ENCODE peak calls at places on chromosome 1, in five cellular contexts. S, L, E, F and Q are unnamed samples.
A peak's percentile ranks its signal among the peaks of the same experiment; 100 is the strongest.

GRCh38 chr1:51583532-51583931 is 33.4 kb upstream of the OSBPL9 start:
- DNase-seq in F (peak; percentile 27), E (peak; percentile 92), L (no peak), S (no peak), Q (peak; percentile 60)

GRCh38 chr1:3599286-3599811 is 12.0 kb downstream of the MEGF6 start:
- DNase-seq in S (no peak), F (no peak), L (no peak), E (no peak), Q (no peak)

GRCh38 chr1:17561252-17561558 is 21.7 kb downstream of the ARHGEF10L start:
- DNase-seq in L (no peak), F (no peak), E (no peak), S (no peak), Q (no peak)

GRCh38 chr1:6108937-6109636 is 63.4 kb downstream of the KCNAB2 start:
- DNase-seq in S (no peak), F (no peak), E (no peak), L (peak; percentile 69), Q (no peak)

GRCh38 chr1:197466813-197467212 is 198.8 kb downstream of the CRB1 start:
- DNase-seq in S (no peak), F (no peak), E (no peak), L (no peak), Q (no peak)

GRCh38 chr1:171858701-171859100 is 17.4 kb downstream of the DNM3 start:
- DNase-seq in S (no peak), L (no peak), E (no peak), F (no peak), Q (no peak)

GRCh38 chr1:18922319-18922726 is 20.0 kb upstream of the ALDH4A1 start:
- DNase-seq in L (peak; percentile 57), F (peak; percentile 69), S (no peak), E (peak; percentile 97), Q (peak; percentile 70)

GRCh38 chr1:44031051-44031899 is at the start of gene SLC6A9:
- DNase-seq in F (peak; percentile 69), E (no peak), S (no peak), L (peak; percentile 47), Q (no peak)

GRCh38 chr1:2028870-2029560 is 9.9 kb downstream of the GABRD start:
- DNase-seq in F (no peak), S (no peak), E (no peak), L (no peak), Q (no peak)

GRCh38 chr1:42684139-42684538 is 1.9 kb downstream of the YBX1 start:
- DNase-seq in E (no peak), F (no peak), S (no peak), L (peak; percentile 42), Q (no peak)

GRCh38 chr1:27009601-27010197 is 3.0 kb downstream of the TENT5B start:
- DNase-seq in F (peak; percentile 73), S (no peak), L (peak; percentile 29), E (no peak), Q (no peak)

GRCh38 chr1:202588644-202589189 is 121.5 kb downstream of the SYT2 start:
- DNase-seq in L (no peak), S (no peak), F (no peak), E (no peak), Q (no peak)

GRCh38 chr1:47870480-47870879 is 126.7 kb downstream of the TRABD2B start:
- DNase-seq in L (no peak), F (no peak), S (no peak), E (no peak), Q (no peak)

GRCh38 chr1:172414331-172414730 is 6.2 kb upstream of the C1orf105 start:
- DNase-seq in F (no peak), S (no peak), E (no peak), L (no peak), Q (no peak)

GRCh38 chr1:63873751-63874150 is 99.9 kb downstream of the ROR1 start:
- DNase-seq in E (no peak), F (no peak), S (no peak), L (no peak), Q (no peak)

GRCh38 chr1:6041432-6042062 is 4.1 kb upstream of the KCNAB2 start:
- DNase-seq in F (peak; percentile 32), S (no peak), L (peak; percentile 19), E (no peak), Q (no peak)

GRCh38 chr1:38835230-38835827 is 24.2 kb downstream of the RRAGC start:
- DNase-seq in S (peak; percentile 60), E (no peak), L (peak; percentile 82), F (no peak), Q (no peak)

GRCh38 chr1:7386226-7387052 is 384.7 kb upstream of the VAMP3 start:
- DNase-seq in E (peak; percentile 89), F (peak; percentile 13), S (no peak), L (no peak), Q (no peak)

GRCh38 chr1:156615946-156616345 is 3.3 kb upstream of the HAPLN2 start:
- DNase-seq in L (no peak), S (no peak), E (no peak), F (no peak), Q (no peak)

GRCh38 chr1:154797175-154797574 is 72.9 kb downstream of the KCNN3 start:
- DNase-seq in F (no peak), S (no peak), L (no peak), E (no peak), Q (no peak)

GRCh38 chr1:43565600-43566360 is 35.1 kb downstream of the PTPRF start:
- DNase-seq in F (peak; percentile 55), L (no peak), E (no peak), S (no peak), Q (no peak)

GRCh38 chr1:119361205-119361604 is 7.4 kb upstream of the HAO2 start:
- DNase-seq in F (no peak), L (no peak), S (no peak), E (peak; percentile 26), Q (no peak)

GRCh38 chr1:2183937-2184334 is 10.6 kb downstream of the FAAP20 start:
- DNase-seq in L (no peak), F (no peak), E (no peak), S (no peak), Q (no peak)

GRCh38 chr1:20709868-20710267 is 7.9 kb downstream of the KIF17 start:
- DNase-seq in S (no peak), L (no peak), F (no peak), E (no peak), Q (no peak)

GRCh38 chr1:84573481-84573966 is 716 bp downstream of the CTBS start:
- DNase-seq in E (no peak), S (no peak), F (no peak), L (no peak), Q (no peak)

GRCh38 chr1:10540277-10541005 is 65.7 kb downstream of the PEX14 start:
- DNase-seq in L (no peak), E (no peak), F (no peak), S (no peak), Q (no peak)

DNA sequence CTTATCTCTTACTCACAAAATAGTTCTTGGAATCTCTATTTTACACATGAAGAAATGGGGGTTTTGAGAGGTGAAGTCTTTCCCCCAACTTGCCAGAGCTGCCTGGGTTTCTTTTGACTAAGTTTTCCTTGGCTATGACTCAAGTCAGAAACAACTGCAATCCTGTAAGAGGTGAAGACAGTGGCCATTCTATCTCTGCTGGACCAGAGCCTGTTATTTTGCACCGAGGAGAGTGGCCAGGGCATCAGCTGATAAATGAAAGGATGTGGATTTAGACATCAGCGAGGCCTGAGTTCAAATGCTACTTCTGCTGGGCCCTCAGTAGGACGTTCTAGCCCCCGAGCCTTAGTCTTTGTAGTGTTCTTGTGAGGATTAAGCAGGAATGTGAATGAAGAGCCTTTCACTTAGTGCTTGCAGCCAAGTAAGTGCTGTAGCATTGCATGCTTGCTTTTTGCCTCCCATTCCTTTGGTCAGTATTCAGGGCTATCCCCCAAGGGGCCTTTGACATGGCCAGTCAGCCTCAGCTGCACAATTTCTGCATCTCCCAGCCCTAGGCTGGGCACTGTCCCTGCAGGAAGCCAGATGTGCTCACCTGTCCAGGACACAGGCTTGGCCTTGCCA is 30.3 kb downstream of the SOX13 start:
- DNase-seq in F (no peak), L (no peak), S (no peak), E (no peak), Q (no peak)
- TF ChIP-seq EP300 in F (no peak), L (no peak), S (no peak), E (no peak), Q (no peak)

GRCh38 chr1:182601926-182602325 is 2.3 kb downstream of the RGS16 start:
- DNase-seq in E (no peak), S (no peak), L (no peak), F (no peak), Q (no peak)

GRCh38 chr1:182603646-182604127 is 502 bp downstream of the RGS16 start:
- DNase-seq in L (no peak), E (no peak), S (no peak), F (no peak), Q (no peak)

GRCh38 chr1:182604128-182604834 is at the start of gene RGS16:
- DNase-seq in E (peak; percentile 98), F (peak; percentile 96), S (peak; percentile 61), L (peak; percentile 76), Q (peak; percentile 91)

GRCh38 chr1:182601416-182601786 is 2.8 kb downstream of the RGS16 start:
- DNase-seq in F (peak; percentile 76), E (no peak), L (peak; percentile 82), S (peak; percentile 64), Q (peak; percentile 70)

GRCh38 chr1:182602945-182603645 is 1.1 kb downstream of the RGS16 start:
- DNase-seq in S (no peak), F (no peak), L (no peak), E (no peak), Q (no peak)
- TF ChIP-seq EP300 in S (no peak), F (no peak), L (no peak), E (no peak), Q (peak; percentile 38)

GRCh38 chr1:208185801-208186201 is 58.4 kb downstream of the PLXNA2 start:
- DNase-seq in E (no peak), S (no peak), L (no peak), F (no peak), Q (no peak)
- TF ChIP-seq EP300 in E (no peak), S (no peak), L (no peak), F (no peak), Q (no peak)

GRCh38 chr1:169062152-169062551 is 44.3 kb upstream of the ATP1B1 start:
- DNase-seq in F (no peak), L (no peak), E (peak; percentile 39), S (no peak), Q (no peak)

GRCh38 chr1:169060906-169061683 is 45.4 kb upstream of the ATP1B1 start:
- DNase-seq in S (no peak), L (no peak), E (peak; percentile 47), F (no peak), Q (no peak)

GRCh38 chr1:169059391-169059790 is 47.1 kb upstream of the ATP1B1 start:
- DNase-seq in F (no peak), L (no peak), S (no peak), E (peak; percentile 29), Q (no peak)

GRCh38 chr1:169064103-169064502 is 42.4 kb upstream of the ATP1B1 start:
- DNase-seq in E (peak; percentile 55), F (no peak), L (no peak), S (no peak), Q (no peak)

DNA sequence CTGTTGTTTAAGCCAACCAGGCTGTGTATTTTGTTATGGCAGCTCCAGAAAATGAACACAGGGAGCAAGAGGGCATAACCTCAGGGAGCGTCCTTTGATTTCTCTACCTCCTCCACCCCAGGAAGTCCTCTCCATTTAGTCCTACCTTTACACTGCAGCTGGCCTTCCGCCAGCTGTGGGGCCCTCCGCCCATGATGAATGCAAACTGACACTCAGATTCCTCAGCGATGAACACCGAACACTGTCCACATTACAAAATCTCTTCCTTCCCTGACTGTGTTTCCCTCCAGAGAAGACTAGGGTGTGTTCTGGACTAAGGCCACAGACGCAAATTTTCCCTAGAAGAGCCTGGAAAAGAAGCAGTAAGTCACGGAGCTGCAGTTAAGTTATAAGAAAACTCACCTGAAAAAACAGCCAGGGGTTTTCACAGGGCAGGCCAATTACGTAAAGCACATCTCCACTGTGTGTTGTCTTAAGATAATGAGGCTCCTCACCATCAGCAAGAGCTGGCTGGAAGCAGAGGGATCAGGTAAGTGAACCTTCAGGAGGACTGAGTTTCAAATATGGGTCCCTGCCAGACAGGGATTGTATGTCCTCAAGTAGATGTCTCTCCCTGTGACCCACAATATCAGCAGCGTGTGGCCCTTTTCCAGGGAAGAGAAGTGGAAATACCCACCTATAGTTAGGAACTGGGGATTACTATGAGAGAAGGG is 46.3 kb upstream of the ATP1B1 start:
- DNase-seq in E (peak; percentile 50), L (peak; percentile 84), S (no peak), F (no peak), Q (peak; percentile 51)
- TF ChIP-seq EP300 in E (no peak), L (peak; percentile 36), S (no peak), F (no peak), Q (peak; percentile 51)